ENCODE peak calls at places on chromosomes 4 and X, in four cellular contexts. Q is IMR-90, E is neuronal stem cell, U is left ventricle myocardium inferior. X is an unnamed sample.

GRCh38 chrX:50765986-50766385 is 48.0 kb downstream of the SHROOM4 start:
- DNase-seq in Q (no peak), U (no peak), E (no peak), X (no peak)

GRCh38 chrX:107712231-107713204 is 63.1 kb downstream of the TSC22D3 start:
- DNase-seq in Q (peak; percentile 21), E (no peak), U (no peak), X (peak; percentile 47)

GRCh38 chr4:4248036-4248884 is at the start of gene TMEM128:
- DNase-seq in E (peak; percentile 93), Q (peak; percentile 93), U (peak; percentile 93), X (peak; percentile 88)

GRCh38 chrX:108439434-108439883 is at the start of gene COL4A5:
- DNase-seq in E (peak; percentile 72), U (peak; percentile 27), Q (peak; percentile 80), X (peak; percentile 90)

GRCh38 chr4:71772592-71772991 is 11.3 kb downstream of the GC start:
- DNase-seq in Q (no peak), U (no peak), E (no peak), X (no peak)

GRCh38 chr4:72567821-72568620 is 1.0 kb downstream of the ADAMTS3 start:
- DNase-seq in E (peak; percentile 78), Q (peak; percentile 77), U (peak; percentile 40), X (peak; percentile 59)

GRCh38 chrX:120365320-120365719 is 3.4 kb downstream of the ATP1B4 start:
- DNase-seq in Q (no peak), U (peak; percentile 37), E (peak; percentile 33), X (no peak)

GRCh38 chr4:82865592-82865991 is 25.4 kb downstream of the SEC31A start:
- DNase-seq in U (no peak), Q (peak; percentile 95), E (no peak), X (peak; percentile 76)

GRCh38 chr4:21656832-21657231 is 291.7 kb downstream of the KCNIP4 start:
- DNase-seq in Q (no peak), E (no peak), U (no peak), X (peak; percentile 3)

GRCh38 chr4:95290702-95291101 is 258.1 kb downstream of the UNC5C start:
- DNase-seq in E (no peak), U (no peak), Q (no peak), X (peak; percentile 36)

GRCh38 chrX:101462892-101463291 is 22.4 kb upstream of the ARMCX4 start:
- DNase-seq in E (no peak), Q (peak; percentile 24), U (no peak), X (peak; percentile 1)

GRCh38 chrX:138890491-138890890 is 179.0 kb upstream of the FGF13 start:
- DNase-seq in E (no peak), Q (no peak), U (no peak), X (no peak)

GRCh38 chrX:129779086-129779672 is 570 bp upstream of the SASH3 start:
- DNase-seq in Q (no peak), E (no peak), U (no peak), X (no peak)

GRCh38 chr4:113935190-113935589 is 44.3 kb downstream of the ARSJ start:
- DNase-seq in Q (peak; percentile 26), E (no peak), U (no peak), X (no peak)

GRCh38 chr4:148795156-148795864 is 353.1 kb upstream of the NR3C2 start:
- DNase-seq in Q (peak; percentile 92), E (no peak), U (peak; percentile 25), X (peak; percentile 75)

GRCh38 chrX:110758781-110759180 is 36.8 kb downstream of the CHRDL1 start:
- DNase-seq in Q (no peak), U (no peak), E (no peak), X (no peak)

GRCh38 chr4:10625130-10625529 is 59.4 kb downstream of the CLNK start:
- DNase-seq in U (no peak), E (no peak), Q (no peak), X (no peak)

GRCh38 chr4:142549726-142550463 is 296.2 kb downstream of the INPP4B start:
- DNase-seq in E (no peak), U (no peak), Q (peak; percentile 81), X (peak; percentile 99)

GRCh38 chr4:82599336-82599735 is 37.5 kb upstream of the TMEM150C start:
- DNase-seq in E (no peak), U (no peak), Q (no peak), X (no peak)

GRCh38 chrX:107226766-107227165 is 20.4 kb downstream of the DNAAF6 start:
- DNase-seq in Q (no peak), U (no peak), E (no peak), X (peak; percentile 6)

GRCh38 chr4:52712991-52713275 is 38.3 kb downstream of the ERVMER34-1 start:
- DNase-seq in U (no peak), Q (no peak), E (no peak), X (no peak)

GRCh38 chrX:136907626-136908025 is 27.1 kb upstream of the RBMX start:
- DNase-seq in E (no peak), Q (no peak), U (peak; percentile 20), X (no peak)

GRCh38 chr4:184479516-184479950 is 5.2 kb upstream of the IRF2 start:
- DNase-seq in U (no peak), Q (no peak), E (no peak), X (no peak)

DNA sequence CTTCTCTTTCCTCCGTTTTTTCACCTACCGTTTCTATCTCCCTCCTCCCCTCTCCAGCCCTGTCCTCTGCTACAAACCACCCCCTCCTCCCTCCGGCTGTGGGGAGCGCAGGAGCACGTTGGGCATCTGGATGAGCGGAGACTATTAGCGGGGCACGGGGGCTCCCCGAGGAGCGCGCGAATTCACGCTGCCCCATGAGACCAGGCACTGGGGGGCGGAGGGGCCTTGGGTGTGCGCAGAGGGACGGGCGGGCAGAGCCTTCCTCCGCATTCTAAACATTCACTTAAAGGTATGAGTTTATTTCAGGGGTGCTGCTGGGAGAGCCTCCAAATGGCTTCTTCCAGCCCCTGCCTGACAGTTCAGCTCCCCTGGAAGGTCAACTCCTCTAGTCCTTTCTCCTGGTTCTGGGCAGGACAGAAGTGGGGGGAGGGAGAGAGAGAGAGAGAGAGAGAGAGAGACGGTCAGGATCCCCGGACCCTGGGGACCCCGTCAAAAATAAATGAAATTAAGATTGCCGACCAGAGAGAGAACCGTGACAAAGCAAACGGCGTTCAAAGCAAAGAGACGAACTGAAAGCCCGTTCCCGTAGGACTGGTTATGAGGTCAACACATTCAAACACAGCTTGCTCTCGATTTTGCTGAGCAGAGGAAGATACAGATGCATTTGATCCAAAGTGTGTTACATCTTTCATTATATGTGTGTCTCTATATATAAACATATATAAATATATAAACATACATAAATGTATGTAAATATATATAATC is 5.0 kb downstream of the SHOX start:
- DNase-seq in U (no peak), E (no peak), Q (no peak), X (no peak)
- H3K27me3 ChIP-seq in U (peaks cover 94% of the 10 kb centered on the region), E (peaks cover 92% of the 10 kb centered on the region), Q (peaks cover 24% of the 10 kb centered on the region), X (peaks cover 85% of the 10 kb centered on the region)

GRCh38 chrX:259692-260355 is 21.4 kb upstream of the PLCXD1 start:
- DNase-seq in Q (no peak), E (no peak), U (no peak), X (no peak)
- H3K27me3 ChIP-seq in Q (no peaks in the 10 kb centered on the region), E (no peaks in the 10 kb centered on the region), U (peaks cover 12% of the 10 kb centered on the region), X (no peaks in the 10 kb centered on the region)

DNA sequence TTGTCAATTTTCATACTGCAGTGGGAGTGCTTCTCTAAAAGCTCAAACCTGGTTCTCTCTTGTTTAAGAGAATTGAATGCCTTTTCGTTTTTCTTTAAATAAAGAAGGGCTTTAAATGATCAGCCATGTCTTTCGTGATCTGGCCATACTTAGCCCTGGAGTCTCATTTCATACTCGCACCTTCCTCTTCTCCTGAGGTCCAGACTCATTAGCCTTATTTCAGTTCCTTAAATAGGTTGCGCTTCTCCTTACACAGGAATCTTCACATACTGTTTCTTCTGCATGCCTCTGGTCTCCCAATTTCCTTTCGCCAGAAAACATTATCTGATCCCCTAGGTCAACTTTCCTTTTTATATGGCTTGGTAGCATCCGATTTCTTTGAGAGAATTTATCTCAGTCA is 565.6 kb upstream of the TENM3 start:
- DNase-seq in U (no peak), E (no peak), Q (no peak), X (no peak)
- H3K27me3 ChIP-seq in U (no peaks in the 10 kb centered on the region), E (no peaks in the 10 kb centered on the region), Q (no peaks in the 10 kb centered on the region), X (no peaks in the 10 kb centered on the region)

DNA sequence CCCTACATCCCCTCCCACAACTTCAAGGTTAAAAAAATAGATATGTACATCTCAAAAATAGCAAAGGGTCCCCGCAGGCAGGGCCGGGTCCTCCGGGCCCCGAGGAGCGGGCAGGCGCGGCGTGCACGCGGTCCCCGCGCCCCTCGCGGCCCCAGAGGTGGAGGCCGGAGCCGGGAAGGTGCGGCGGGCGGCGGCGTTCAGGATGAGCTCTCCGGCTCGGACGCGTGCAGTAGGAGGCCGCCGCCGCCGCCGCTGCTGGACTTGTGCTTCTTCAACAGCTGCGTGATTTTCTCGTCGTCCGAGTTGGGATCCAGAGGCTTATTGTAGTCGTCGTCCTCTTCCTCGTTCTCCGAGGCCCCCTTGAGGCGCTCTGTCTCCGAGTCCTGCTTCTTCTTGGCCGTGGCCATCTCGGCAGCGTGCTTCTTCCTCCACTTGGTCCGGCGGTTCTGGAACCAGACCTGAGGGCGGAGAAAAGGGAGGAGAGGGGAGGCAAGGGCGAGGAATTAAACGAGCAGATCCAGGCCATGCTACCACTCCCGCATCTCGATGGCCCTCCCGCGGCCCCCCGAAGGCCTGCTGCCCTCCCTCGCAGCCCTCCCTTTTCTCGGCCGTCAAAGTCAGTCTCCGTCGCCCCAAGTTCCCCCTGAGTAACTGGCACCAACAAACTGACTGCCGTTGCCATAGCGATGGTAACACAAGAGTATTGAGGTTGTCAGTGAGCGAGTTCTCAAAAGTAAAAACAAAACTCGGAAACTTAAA is 5.8 kb downstream of the NKX6-1 start:
- DNase-seq in Q (peak; percentile 10), E (no peak), U (no peak), X (no peak)
- H3K27me3 ChIP-seq in Q (peaks cover 62% of the 10 kb centered on the region), E (peaks cover 80% of the 10 kb centered on the region), U (peaks cover 99% of the 10 kb centered on the region), X (peaks cover 100% of the 10 kb centered on the region)

DNA sequence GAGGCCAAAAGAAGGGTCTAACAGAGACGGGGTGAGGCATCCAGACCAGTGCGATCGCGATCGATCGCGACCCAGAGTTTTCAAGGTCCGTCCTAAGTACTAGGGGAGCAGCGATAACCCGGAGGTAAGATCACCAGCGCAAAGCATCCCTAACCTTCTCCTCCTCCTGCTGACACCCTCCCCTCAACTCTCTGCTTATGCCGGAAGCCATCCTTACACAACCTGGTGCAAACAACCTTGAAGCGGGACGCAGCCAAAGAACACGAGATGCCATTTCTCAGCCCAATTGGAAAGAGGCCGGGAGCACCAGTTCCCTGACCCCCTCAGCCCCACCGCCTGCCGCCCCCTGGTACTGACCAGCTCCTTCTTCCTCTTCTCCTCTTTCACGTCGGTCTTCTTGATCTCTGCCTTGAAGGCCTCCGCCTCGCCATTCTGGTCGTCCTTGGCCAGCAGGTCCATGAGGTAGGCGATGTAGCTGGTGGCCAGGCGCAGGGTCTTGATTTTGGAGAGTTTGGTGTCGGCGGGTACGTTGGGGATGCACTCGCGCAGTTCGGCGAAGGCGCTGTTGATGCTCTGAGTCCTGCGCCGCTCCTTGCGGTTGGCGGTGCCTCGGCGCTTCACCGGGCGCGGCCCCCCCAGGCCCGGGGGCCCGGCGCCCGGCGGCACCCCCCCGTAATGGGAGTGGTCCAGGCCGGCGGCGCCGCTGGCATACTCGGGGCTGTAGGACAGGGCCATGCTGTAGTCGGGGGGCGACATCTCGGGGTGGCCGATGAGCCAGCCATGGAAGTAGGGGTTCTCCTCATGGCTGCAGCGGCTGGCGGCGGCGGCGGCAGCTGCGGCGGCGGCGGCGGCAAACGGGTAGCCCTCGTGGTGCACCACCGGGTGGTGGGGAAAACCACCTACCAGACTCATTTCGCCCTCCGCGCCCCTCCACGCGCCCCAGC is 1.4 kb downstream of the HAND2 start:
- DNase-seq in Q (no peak), E (peak; percentile 45), U (peak; percentile 36), X (no peak)
- H3K27me3 ChIP-seq in Q (peaks cover 88% of the 10 kb centered on the region), E (peaks cover 96% of the 10 kb centered on the region), U (peaks cover 88% of the 10 kb centered on the region), X (peaks cover 85% of the 10 kb centered on the region)